ENCODE peak calls at places on chromosomes 1 and 21, in seven cellular contexts. One of them, this sample, is unnamed. For H3K27me3 and H3K9me3, the result is how much of the 10 kb centered on the place peaks cover.

GRCh38 chr21:34345091-34345871 is 18.5 kb upstream of the KCNE2 start:
- DNase-seq in esophagus squamous epithelium: no peak
- DNase-seq in cardiac muscle cell: peak
- DNase-seq in AG04450: no peak
- DNase-seq in SK-N-SH: no peak
- DNase-seq in aorta: no peak
- DNase-seq in tibial artery: no peak
- DNase-seq in this sample: no peak

GRCh38 chr1:85244271-85245053 is 15.0 kb downstream of the C1orf52 start:
- DNase-seq in cardiac muscle cell: peak
- DNase-seq in esophagus squamous epithelium: no peak
- DNase-seq in AG04450: no peak
- DNase-seq in aorta: no peak
- DNase-seq in tibial artery: no peak
- DNase-seq in SK-N-SH: peak
- DNase-seq in this sample: no peak

GRCh38 chr1:223074901-223075300 is 68.1 kb downstream of the TLR5 start:
- DNase-seq in esophagus squamous epithelium: no peak
- DNase-seq in AG04450: no peak
- DNase-seq in aorta: no peak
- DNase-seq in SK-N-SH: no peak
- DNase-seq in cardiac muscle cell: no peak
- DNase-seq in tibial artery: no peak
- DNase-seq in this sample: no peak

GRCh38 chr1:231211005-231211857 is 29.8 kb upstream of the GNPAT start:
- DNase-seq in cardiac muscle cell: peak
- DNase-seq in tibial artery: peak
- DNase-seq in aorta: peak
- DNase-seq in SK-N-SH: peak
- DNase-seq in esophagus squamous epithelium: peak
- DNase-seq in AG04450: peak
- DNase-seq in this sample: peak

GRCh38 chr1:18951818-18952391 is 4.6 kb downstream of the IFFO2 start:
- DNase-seq in aorta: no peak
- DNase-seq in SK-N-SH: no peak
- DNase-seq in tibial artery: no peak
- DNase-seq in esophagus squamous epithelium: no peak
- DNase-seq in AG04450: no peak
- DNase-seq in cardiac muscle cell: peak
- DNase-seq in this sample: no peak

GRCh38 chr1:67843335-67843734 is 10.1 kb upstream of the GNG12 start:
- DNase-seq in cardiac muscle cell: no peak
- DNase-seq in AG04450: no peak
- DNase-seq in aorta: no peak
- DNase-seq in tibial artery: no peak
- DNase-seq in SK-N-SH: no peak
- DNase-seq in esophagus squamous epithelium: no peak
- DNase-seq in this sample: no peak

GRCh38 chr1:204565617-204566582 is 49.7 kb downstream of the MDM4 start:
- DNase-seq in aorta: no peak
- DNase-seq in SK-N-SH: peak
- DNase-seq in AG04450: peak
- DNase-seq in esophagus squamous epithelium: no peak
- DNase-seq in tibial artery: no peak
- DNase-seq in cardiac muscle cell: peak
- DNase-seq in this sample: peak

GRCh38 chr1:51348147-51348527 is 17.8 kb upstream of the TTC39A start:
- DNase-seq in aorta: no peak
- DNase-seq in cardiac muscle cell: no peak
- DNase-seq in esophagus squamous epithelium: no peak
- DNase-seq in tibial artery: no peak
- DNase-seq in SK-N-SH: no peak
- DNase-seq in AG04450: no peak
- DNase-seq in this sample: no peak

GRCh38 chr1:224380003-224380402 is 23.3 kb downstream of the CNIH4 start:
- DNase-seq in tibial artery: no peak
- DNase-seq in AG04450: no peak
- DNase-seq in esophagus squamous epithelium: no peak
- DNase-seq in cardiac muscle cell: peak
- DNase-seq in SK-N-SH: no peak
- DNase-seq in aorta: no peak
- DNase-seq in this sample: no peak

GRCh38 chr1:117857434-117857833 is 72.0 kb downstream of the GDAP2 start:
- DNase-seq in aorta: no peak
- DNase-seq in esophagus squamous epithelium: no peak
- DNase-seq in cardiac muscle cell: peak
- DNase-seq in tibial artery: no peak
- DNase-seq in AG04450: no peak
- DNase-seq in SK-N-SH: no peak
- DNase-seq in this sample: no peak

GRCh38 chr1:174367892-174368291 is 79.9 kb upstream of the GPR52 start:
- DNase-seq in cardiac muscle cell: no peak
- DNase-seq in esophagus squamous epithelium: no peak
- DNase-seq in SK-N-SH: no peak
- DNase-seq in aorta: no peak
- DNase-seq in tibial artery: no peak
- DNase-seq in AG04450: no peak
- DNase-seq in this sample: no peak

GRCh38 chr21:38351961-38352521 is 95.2 kb downstream of the KCNJ15 start:
- DNase-seq in aorta: no peak
- DNase-seq in AG04450: peak
- DNase-seq in esophagus squamous epithelium: no peak
- DNase-seq in SK-N-SH: no peak
- DNase-seq in cardiac muscle cell: peak
- DNase-seq in tibial artery: no peak
- DNase-seq in this sample: no peak

GRCh38 chr1:247096112-247096511 is 8.0 kb downstream of the ZNF669 start:
- DNase-seq in cardiac muscle cell: no peak
- DNase-seq in tibial artery: no peak
- DNase-seq in AG04450: no peak
- DNase-seq in aorta: no peak
- DNase-seq in SK-N-SH: no peak
- DNase-seq in esophagus squamous epithelium: no peak
- DNase-seq in this sample: no peak

GRCh38 chr1:116982319-116983004 is 19.1 kb upstream of the CD101 start:
- DNase-seq in SK-N-SH: no peak
- DNase-seq in esophagus squamous epithelium: no peak
- DNase-seq in aorta: no peak
- DNase-seq in tibial artery: no peak
- DNase-seq in cardiac muscle cell: no peak
- DNase-seq in AG04450: no peak
- DNase-seq in this sample: no peak

GRCh38 chr1:50846224-50846839 is 113.7 kb downstream of the FAF1 start:
- DNase-seq in tibial artery: no peak
- DNase-seq in cardiac muscle cell: no peak
- DNase-seq in AG04450: no peak
- DNase-seq in SK-N-SH: no peak
- DNase-seq in esophagus squamous epithelium: no peak
- DNase-seq in aorta: no peak
- DNase-seq in this sample: no peak

GRCh38 chr1:2224621-2225020 is 3.5 kb upstream of the SKI start:
- DNase-seq in tibial artery: no peak
- DNase-seq in aorta: no peak
- DNase-seq in SK-N-SH: no peak
- DNase-seq in esophagus squamous epithelium: no peak
- DNase-seq in cardiac muscle cell: no peak
- DNase-seq in AG04450: no peak
- DNase-seq in this sample: no peak

GRCh38 chr1:91559838-91560514 is 59.3 kb downstream of the CDC7 start:
- DNase-seq in SK-N-SH: no peak
- DNase-seq in AG04450: no peak
- DNase-seq in cardiac muscle cell: no peak
- DNase-seq in esophagus squamous epithelium: no peak
- DNase-seq in aorta: no peak
- DNase-seq in tibial artery: no peak
- DNase-seq in this sample: no peak

GRCh38 chr1:222046684-222047083 is 304.8 kb upstream of the DUSP10 start:
- DNase-seq in esophagus squamous epithelium: no peak
- DNase-seq in tibial artery: no peak
- DNase-seq in cardiac muscle cell: no peak
- DNase-seq in aorta: no peak
- DNase-seq in AG04450: no peak
- DNase-seq in SK-N-SH: no peak
- DNase-seq in this sample: no peak

GRCh38 chr1:54798769-54799641 is 2.1 kb downstream of the TTC22 start:
- DNase-seq in cardiac muscle cell: peak
- DNase-seq in AG04450: no peak
- DNase-seq in aorta: no peak
- DNase-seq in esophagus squamous epithelium: no peak
- DNase-seq in SK-N-SH: no peak
- DNase-seq in tibial artery: no peak
- DNase-seq in this sample: no peak

GRCh38 chr1:160427625-160428024 is 27.3 kb downstream of the VANGL2 start:
- DNase-seq in cardiac muscle cell: no peak
- DNase-seq in SK-N-SH: no peak
- DNase-seq in tibial artery: no peak
- DNase-seq in aorta: no peak
- DNase-seq in esophagus squamous epithelium: no peak
- DNase-seq in AG04450: no peak
- DNase-seq in this sample: no peak

GRCh38 chr1:184244962-184245361 is 141.9 kb upstream of the C1orf21 start:
- DNase-seq in esophagus squamous epithelium: no peak
- DNase-seq in aorta: no peak
- DNase-seq in AG04450: no peak
- DNase-seq in tibial artery: no peak
- DNase-seq in SK-N-SH: no peak
- DNase-seq in cardiac muscle cell: no peak
- DNase-seq in this sample: no peak

GRCh38 chr1:225360119-225360518 is 67.7 kb downstream of the LBR start:
- DNase-seq in SK-N-SH: no peak
- DNase-seq in AG04450: no peak
- DNase-seq in tibial artery: no peak
- DNase-seq in cardiac muscle cell: no peak
- DNase-seq in esophagus squamous epithelium: no peak
- DNase-seq in aorta: no peak
- DNase-seq in this sample: no peak

GRCh38 chr1:87221008-87221407 is 107.7 kb upstream of the LMO4 start:
- DNase-seq in esophagus squamous epithelium: no peak
- DNase-seq in aorta: no peak
- DNase-seq in AG04450: no peak
- DNase-seq in cardiac muscle cell: no peak
- DNase-seq in SK-N-SH: no peak
- DNase-seq in tibial artery: no peak
- DNase-seq in this sample: no peak

GRCh38 chr1:4058706-4059105 is 158.6 kb upstream of the C1orf174 start:
- DNase-seq in tibial artery: no peak
- DNase-seq in cardiac muscle cell: no peak
- DNase-seq in esophagus squamous epithelium: no peak
- DNase-seq in SK-N-SH: no peak
- DNase-seq in aorta: no peak
- DNase-seq in AG04450: no peak
- DNase-seq in this sample: no peak

GRCh38 chr1:200776949-200777348 is 38.3 kb downstream of the CAMSAP2 start:
- DNase-seq in aorta: no peak
- DNase-seq in AG04450: no peak
- DNase-seq in esophagus squamous epithelium: no peak
- DNase-seq in cardiac muscle cell: no peak
- DNase-seq in tibial artery: no peak
- DNase-seq in SK-N-SH: no peak
- DNase-seq in this sample: no peak

DNA sequence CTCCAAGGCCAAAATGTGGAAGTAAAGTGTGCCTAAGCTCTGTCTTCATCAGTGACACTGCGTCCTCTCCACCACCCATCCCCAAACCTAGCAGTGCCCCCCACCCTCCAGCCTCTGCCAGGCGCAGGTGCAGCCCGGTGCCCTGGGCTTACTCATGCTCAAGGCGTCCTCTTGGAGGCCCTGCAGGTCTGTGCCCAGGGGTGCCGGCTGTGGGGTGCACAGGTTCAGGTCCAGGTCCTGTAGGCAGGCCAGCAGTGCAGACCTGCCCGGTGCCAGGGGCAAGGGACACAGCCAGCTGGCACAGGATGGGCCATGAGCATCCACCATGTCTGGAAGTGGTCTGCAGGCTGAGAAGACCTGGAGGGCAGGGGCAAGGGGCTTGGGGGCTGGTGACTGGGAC is 5.1 kb downstream of the ZNF683 start:
- DNase-seq in esophagus squamous epithelium: no peak
- DNase-seq in SK-N-SH: peak
- DNase-seq in tibial artery: no peak
- DNase-seq in cardiac muscle cell: no peak
- DNase-seq in AG04450: no peak
- DNase-seq in aorta: no peak
- DNase-seq in this sample: no peak
- H3K27me3 ChIP-seq in esophagus squamous epithelium: half or more
- H3K27me3 ChIP-seq in SK-N-SH: under half
- H3K27me3 ChIP-seq in tibial artery: half or more
- H3K27me3 ChIP-seq in cardiac muscle cell: under half
- H3K27me3 ChIP-seq in AG04450: under half
- H3K27me3 ChIP-seq in aorta: under half
- H3K27me3 ChIP-seq in this sample: under half

DNA sequence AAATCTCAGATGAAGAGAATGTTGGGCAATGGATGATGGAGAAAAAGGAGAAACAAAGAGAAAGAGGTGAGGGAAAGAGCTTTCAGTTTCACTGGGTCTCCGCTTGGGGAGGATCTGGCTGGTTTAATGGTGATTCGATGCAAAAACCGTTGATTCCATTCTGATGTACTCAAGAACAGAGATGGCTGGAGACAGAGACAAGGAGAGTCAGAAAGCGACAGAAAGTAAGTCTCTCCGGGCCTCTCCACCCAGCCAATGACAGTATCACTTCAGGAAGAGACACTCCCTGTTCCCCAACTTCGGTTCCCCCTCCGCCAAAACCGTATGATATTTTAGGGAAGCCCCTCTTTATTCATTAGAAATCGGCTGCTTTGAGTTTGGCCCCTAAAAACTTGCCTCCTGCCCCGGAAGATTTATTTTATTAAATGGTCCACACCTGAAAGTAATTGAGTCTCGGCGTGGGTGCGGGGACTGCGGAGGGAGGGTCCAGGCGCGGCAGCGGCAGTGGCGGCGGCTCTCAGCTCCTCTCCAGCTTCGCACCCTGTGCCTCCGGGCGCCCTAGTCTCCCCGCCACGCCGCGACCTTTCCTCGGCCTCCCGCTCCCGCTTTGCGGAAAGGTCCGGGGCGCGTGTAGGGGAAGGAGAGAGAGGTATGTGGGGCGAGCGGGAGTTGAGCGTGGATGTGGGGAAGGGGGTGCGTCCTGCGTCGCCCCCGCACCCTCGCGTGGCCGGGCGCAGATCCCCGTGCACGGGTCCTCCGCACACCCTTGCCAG is 13.2 kb upstream of the ALX3 start:
- DNase-seq in cardiac muscle cell: no peak
- DNase-seq in SK-N-SH: no peak
- DNase-seq in AG04450: no peak
- DNase-seq in aorta: no peak
- DNase-seq in esophagus squamous epithelium: no peak
- DNase-seq in tibial artery: no peak
- DNase-seq in this sample: no peak
- H3K4me3 ChIP-seq in cardiac muscle cell: peak
- H3K4me3 ChIP-seq in SK-N-SH: no peak
- H3K4me3 ChIP-seq in AG04450: no peak
- H3K4me3 ChIP-seq in aorta: peak
- H3K4me3 ChIP-seq in esophagus squamous epithelium: peak
- H3K4me3 ChIP-seq in tibial artery: peak
- H3K4me3 ChIP-seq in this sample: peak

GRCh38 chr1:152577168-152577567 is 3.1 kb downstream of the LCE3D start:
- DNase-seq in cardiac muscle cell: no peak
- DNase-seq in aorta: no peak
- DNase-seq in tibial artery: no peak
- DNase-seq in AG04450: no peak
- DNase-seq in esophagus squamous epithelium: no peak
- DNase-seq in SK-N-SH: no peak
- DNase-seq in this sample: no peak
- H3K9me3 ChIP-seq in cardiac muscle cell: under half
- H3K9me3 ChIP-seq in aorta: under half
- H3K9me3 ChIP-seq in tibial artery: under half
- H3K9me3 ChIP-seq in AG04450: under half
- H3K9me3 ChIP-seq in esophagus squamous epithelium: under half
- H3K9me3 ChIP-seq in SK-N-SH: under half
- H3K9me3 ChIP-seq in this sample: under half

GRCh38 chr1:22216210-22216883 is 73.5 kb upstream of the WNT4 start:
- DNase-seq in esophagus squamous epithelium: no peak
- DNase-seq in SK-N-SH: no peak
- DNase-seq in tibial artery: no peak
- DNase-seq in cardiac muscle cell: no peak
- DNase-seq in AG04450: no peak
- DNase-seq in aorta: no peak
- DNase-seq in this sample: no peak
- H3K27me3 ChIP-seq in esophagus squamous epithelium: half or more
- H3K27me3 ChIP-seq in SK-N-SH: under half
- H3K27me3 ChIP-seq in tibial artery: half or more
- H3K27me3 ChIP-seq in cardiac muscle cell: under half
- H3K27me3 ChIP-seq in AG04450: half or more
- H3K27me3 ChIP-seq in aorta: under half
- H3K27me3 ChIP-seq in this sample: under half